ENCODE peak calls at places on chromosomes 4 and X, in six cellular contexts. E is fibroblast of pulmonary artery, N is right atrium auricular region, C is left ventricle myocardium inferior, Q is fibroblast of mammary gland, R is AG10803. D is an unnamed sample.
A peak's percentile ranks its signal among the peaks of the same experiment; 100 is the strongest.

GRCh38 chr4:86927843-86928395 is 6.9 kb upstream of the AFF1 start:
- DNase-seq in E (peak; percentile 98), N (peak; percentile 84), C (no peak), Q (peak; percentile 100), R (peak; percentile 97), D (peak; percentile 97)

GRCh38 chrX:23626651-23627050 is 40.6 kb upstream of the PRDX4 start:
- DNase-seq in E (no peak), N (no peak), C (no peak), Q (no peak), R (no peak), D (no peak)

GRCh38 chr4:126939401-126939800 is 693.4 kb upstream of the INTU start:
- DNase-seq in E (peak; percentile 48), N (no peak), C (no peak), Q (peak; percentile 77), R (peak; percentile 78), D (peak; percentile 75)

GRCh38 chrX:16589211-16589610 is 60.7 kb upstream of the S100G start:
- DNase-seq in E (peak; percentile 63), N (no peak), C (no peak), Q (peak; percentile 91), R (peak; percentile 64), D (peak; percentile 64)

GRCh38 chrX:22800806-22801205 is 199.0 kb upstream of the DDX53 start:
- DNase-seq in E (peak; percentile 14), N (no peak), C (no peak), Q (peak; percentile 12), R (peak; percentile 0), D (peak; percentile 7)

GRCh38 chrX:149938427-149939270 is at the start of gene EOLA2:
- DNase-seq in E (peak; percentile 99), N (peak; percentile 97), C (peak; percentile 94), Q (peak; percentile 98), R (peak; percentile 99), D (peak; percentile 98)

GRCh38 chr4:12492730-12493398 is 991.3 kb downstream of the RAB28 start:
- DNase-seq in E (no peak), N (no peak), C (no peak), Q (no peak), R (no peak), D (no peak)

GRCh38 chr4:183099537-183100297 is 660 bp downstream of the WWC2 start:
- DNase-seq in E (no peak), N (no peak), C (peak; percentile 36), Q (no peak), R (no peak), D (peak; percentile 55)

GRCh38 chr4:188139671-188140070 is 430 bp downstream of the TRIML1 start:
- DNase-seq in E (no peak), N (no peak), C (no peak), Q (no peak), R (no peak), D (no peak)

GRCh38 chrX:39022106-39022505 is 220.8 kb downstream of the MID1IP1 start:
- DNase-seq in E (no peak), N (no peak), C (no peak), Q (peak; percentile 33), R (no peak), D (peak; percentile 33)

GRCh38 chr4:75702919-75703411 is 21.4 kb upstream of the USO1 start:
- DNase-seq in E (no peak), N (no peak), C (no peak), Q (no peak), R (no peak), D (no peak)

GRCh38 chrX:38627683-38628082 is 66.3 kb downstream of the TSPAN7 start:
- DNase-seq in E (peak; percentile 10), N (no peak), C (no peak), Q (peak; percentile 36), R (no peak), D (peak; percentile 0)

GRCh38 chrX:100643943-100644587 is at the start of gene SRPX2:
- DNase-seq in E (peak; percentile 91), N (peak; percentile 84), C (peak; percentile 21), Q (peak; percentile 92), R (peak; percentile 87), D (peak; percentile 81)

GRCh38 chr4:15003891-15004700 is 1.8 kb downstream of the CPEB2 start:
- DNase-seq in E (no peak), N (no peak), C (peak; percentile 41), Q (no peak), R (peak; percentile 9), D (no peak)

GRCh38 chr4:42519803-42520417 is 122.6 kb downstream of the SHISA3 start:
- DNase-seq in E (peak; percentile 77), N (no peak), C (no peak), Q (peak; percentile 53), R (peak; percentile 26), D (peak; percentile 63)

GRCh38 chr4:106366026-106366425 is 2.6 kb downstream of the GIMD1 start:
- DNase-seq in E (peak; percentile 63), N (no peak), C (no peak), Q (peak; percentile 14), R (peak; percentile 48), D (no peak)

GRCh38 chrX:115560978-115561604 is at the start of gene PLS3:
- DNase-seq in E (peak; percentile 88), N (peak; percentile 79), C (peak; percentile 89), Q (peak; percentile 81), R (peak; percentile 89), D (peak; percentile 83)

GRCh38 chrX:153457136-153457825 is 11.4 kb upstream of the TREX2 start:
- DNase-seq in E (no peak), N (no peak), C (no peak), Q (no peak), R (no peak), D (no peak)

GRCh38 chr4:1210971-1211370 is 38.0 kb downstream of the CTBP1 start:
- DNase-seq in E (no peak), N (no peak), C (peak; percentile 14), Q (no peak), R (no peak), D (no peak)

GRCh38 chrX:46381630-46382029 is 163.6 kb downstream of the ZNF674 start:
- DNase-seq in E (peak; percentile 28), N (no peak), C (no peak), Q (peak; percentile 29), R (peak; percentile 15), D (peak; percentile 49)

GRCh38 chr4:124111922-124112321 is 600.6 kb downstream of the ANKRD50 start:
- DNase-seq in E (peak; percentile 97), N (no peak), C (no peak), Q (peak; percentile 92), R (peak; percentile 80), D (peak; percentile 73)

GRCh38 chr4:1357356-1358248 is 10.6 kb downstream of the UVSSA start:
- DNase-seq in E (no peak), N (no peak), C (no peak), Q (no peak), R (no peak), D (no peak)

GRCh38 chrX:129997081-129997480 is 14.6 kb downstream of the BCORL1 start:
- DNase-seq in E (no peak), N (no peak), C (no peak), Q (no peak), R (no peak), D (no peak)

GRCh38 chr4:102439835-102440234 is 61.3 kb upstream of the NFKB1 start:
- DNase-seq in E (peak; percentile 92), N (no peak), C (no peak), Q (peak; percentile 87), R (peak; percentile 92), D (peak; percentile 84)

GRCh38 chr4:105140684-105141490 is 5.8 kb upstream of the TET2 start:
- DNase-seq in E (peak; percentile 37), N (no peak), C (no peak), Q (peak; percentile 52), R (peak; percentile 31), D (peak; percentile 29)

GRCh38 chr4:110454456-110454855 is 21.5 kb upstream of the ENPEP start:
- DNase-seq in E (no peak), N (no peak), C (no peak), Q (no peak), R (peak; percentile 9), D (no peak)

GRCh38 chr4:47926667-47927258 is 12.4 kb upstream of the NFXL1 start:
- DNase-seq in E (peak; percentile 67), N (peak; percentile 60), C (no peak), Q (peak; percentile 57), R (peak; percentile 37), D (peak; percentile 74)

GRCh38 chr4:186134254-186134653 is 29.8 kb downstream of the FAM149A start:
- DNase-seq in E (no peak), N (no peak), C (no peak), Q (no peak), R (no peak), D (no peak)

DNA sequence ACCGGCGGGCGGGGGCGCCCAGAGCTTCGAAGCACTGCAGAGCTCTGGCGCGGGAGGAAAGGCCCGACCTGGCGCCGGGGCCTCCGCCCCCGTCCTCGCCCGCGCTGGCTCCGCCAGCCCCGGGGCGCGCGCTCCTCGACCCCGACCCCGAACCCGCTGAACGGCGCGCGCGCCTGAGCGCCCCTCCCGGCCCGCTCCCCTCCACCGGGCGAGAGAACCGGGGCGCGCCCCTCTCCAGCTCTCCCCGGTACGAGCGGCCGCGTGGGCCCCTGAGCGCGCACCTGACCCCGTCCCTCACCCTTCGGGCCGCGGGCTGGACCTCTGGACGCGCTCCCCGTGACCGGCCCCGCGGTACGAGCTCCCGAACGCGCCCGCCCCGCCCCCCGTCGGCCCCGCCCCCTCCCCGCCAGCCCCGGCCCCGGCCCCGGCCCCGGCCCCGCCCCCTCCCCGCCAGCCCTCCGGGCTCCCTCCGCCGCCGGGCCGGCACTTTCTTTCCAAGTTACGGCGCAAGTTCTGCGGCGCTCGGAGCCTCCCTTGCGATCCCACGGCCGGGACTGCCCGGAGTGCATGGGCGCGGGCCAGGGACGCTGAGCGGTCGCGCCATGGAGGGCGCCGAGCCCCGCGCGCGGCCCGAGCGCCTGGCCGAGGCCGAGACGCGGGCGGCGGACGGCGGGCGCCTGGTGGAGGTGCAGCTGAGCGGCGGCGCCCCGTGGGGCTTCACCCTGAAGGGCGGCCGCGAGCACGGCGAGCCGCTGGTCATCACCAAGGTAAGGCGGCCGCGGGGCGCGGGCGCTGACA is at the start of gene SHROOM2:
- DNase-seq in E (peak; percentile 31), N (no peak), C (no peak), Q (no peak), R (no peak), D (no peak)
- H3K4me3 ChIP-seq in E (peak within 1 kb of the TSS; percentile 67), N (peak within 1 kb of the TSS; percentile 45), C (peak within 1 kb of the TSS; percentile 67), Q (no peak within 1 kb of the TSS), R (no peak within 1 kb of the TSS), D (peak within 1 kb of the TSS; percentile 7)

DNA sequence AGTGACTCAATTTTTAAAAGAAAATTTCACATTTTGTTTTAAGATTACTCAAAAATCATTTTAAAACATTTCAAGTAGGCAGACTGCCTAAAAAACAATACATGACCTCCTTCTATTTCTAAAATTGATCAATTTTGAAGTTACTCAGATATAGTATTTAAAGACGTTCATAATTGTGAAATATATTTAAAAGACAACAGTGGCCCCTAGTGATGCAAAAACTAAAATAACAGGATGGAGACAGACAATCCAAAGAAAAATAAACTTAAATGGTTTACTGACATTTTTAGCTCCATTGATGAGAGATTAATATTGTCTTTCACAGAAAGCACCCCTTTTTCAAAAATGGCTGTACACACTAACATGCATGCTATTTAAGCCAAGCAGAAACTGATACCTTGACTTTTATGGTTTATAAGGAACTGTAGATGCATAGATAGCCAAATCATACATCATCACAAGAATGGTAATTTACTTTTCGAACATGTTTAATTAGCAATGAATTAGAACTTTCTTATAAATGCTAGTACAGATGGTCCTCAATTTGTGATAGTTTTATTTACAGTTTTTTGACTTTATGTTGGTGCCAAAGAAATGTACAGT is 69.8 kb upstream of the FAT4 start:
- DNase-seq in E (peak; percentile 69), N (no peak), C (no peak), Q (peak; percentile 43), R (peak; percentile 30), D (no peak)
- TF ChIP-seq CTCF in E (peak; percentile 39), N (no peak), C (peak; percentile 61), Q (peak; percentile 39), R (peak; percentile 57), D (peak; percentile 17)

GRCh38 chr4:155679343-155679742 is 12.7 kb downstream of the GUCY1A1 start:
- DNase-seq in E (peak; percentile 60), N (no peak), C (no peak), Q (peak; percentile 55), R (no peak), D (peak; percentile 74)
- H3K4me3 ChIP-seq in E (no peak overlapping the region), N (no peak overlapping the region), C (no peak overlapping the region), Q (no peak overlapping the region), R (no peak overlapping the region), D (no peak overlapping the region)

GRCh38 chrX:155094468-155095061 is 23.3 kb downstream of the BRCC3 start:
- DNase-seq in E (peak; percentile 43), N (no peak), C (no peak), Q (peak; percentile 45), R (peak; percentile 16), D (peak; percentile 8)
- TF ChIP-seq CTCF in E (peak; percentile 62), N (peak; percentile 31), C (peak; percentile 68), Q (peak; percentile 63), R (peak; percentile 63), D (peak; percentile 46)